ENCODE peak calls at places on chromosomes 11 and 22, in ten cellular contexts. J is dorsolateral prefrontal cortex; U is psoas muscle; H is IMR-90; F is mammary epithelial cell; D is upper lobe of right lung; M is endothelial cell of umbilical vein; W is CD8-positive, alpha-beta memory T cell; I is PC-3; K is OCI-LY7. S is an unnamed sample.
A peak's percentile ranks its signal among the peaks of the same experiment; 100 is the strongest.

GRCh38 chr11:48228761-48229160 is 12.2 kb downstream of the OR4B1 start:
- DNase-seq in M (no peak), I (no peak), W (no peak), K (no peak), F (no peak), J (no peak), D (no peak), H (no peak), U (no peak), S (no peak)

GRCh38 chr11:78391424-78391823 is 26.2 kb downstream of the GAB2 start:
- DNase-seq in F (no peak), U (no peak), W (no peak), K (no peak), D (no peak), I (no peak), J (no peak), M (no peak), H (no peak), S (no peak)

GRCh38 chr11:12182650-12183511 is 72.5 kb downstream of the MICAL2 start:
- DNase-seq in M (peak; percentile 89), I (peak; percentile 94), D (no peak), J (no peak), H (peak; percentile 98), F (peak; percentile 90), K (no peak), U (peak; percentile 40), W (no peak), S (no peak)

GRCh38 chr11:61961570-61962212 is 5.7 kb downstream of the FTH1 start:
- DNase-seq in K (no peak), I (peak; percentile 35), J (peak; percentile 81), F (peak; percentile 12), W (no peak), D (peak; percentile 57), U (peak; percentile 56), H (no peak), M (no peak), S (no peak)

GRCh38 chr11:79055866-79056632 is 384.8 kb downstream of the TENM4 start:
- DNase-seq in I (no peak), U (peak; percentile 34), W (no peak), M (no peak), H (peak; percentile 79), D (no peak), K (no peak), J (no peak), F (no peak), S (no peak)

GRCh38 chr11:45155058-45155551 is 8.7 kb downstream of the PRDM11 start:
- DNase-seq in H (peak; percentile 22), W (no peak), D (no peak), U (no peak), F (no peak), M (no peak), I (no peak), J (no peak), K (no peak), S (no peak)

GRCh38 chr11:46858920-46859531 is 12.9 kb upstream of the CKAP5 start:
- DNase-seq in I (no peak), K (no peak), M (no peak), J (no peak), F (no peak), W (no peak), H (no peak), U (peak; percentile 17), D (no peak), S (no peak)

GRCh38 chr11:3939651-3940190 is 84.3 kb downstream of the STIM1 start:
- DNase-seq in F (peak; percentile 12), M (no peak), I (no peak), H (peak; percentile 74), K (no peak), J (no peak), D (no peak), W (no peak), U (no peak), S (no peak)

GRCh38 chr11:41400124-41400523 is 59.3 kb downstream of the LRRC4C start:
- DNase-seq in F (no peak), J (no peak), W (no peak), H (no peak), K (no peak), M (no peak), U (no peak), D (no peak), I (no peak), S (no peak)

GRCh38 chr11:41398175-41398574 is 61.3 kb downstream of the LRRC4C start:
- DNase-seq in K (no peak), D (no peak), J (no peak), W (no peak), H (no peak), I (peak; percentile 3), U (no peak), F (no peak), M (no peak), S (no peak)

GRCh38 chr11:41392591-41392990 is 66.9 kb downstream of the LRRC4C start:
- DNase-seq in J (no peak), F (no peak), K (no peak), D (no peak), I (no peak), U (no peak), W (no peak), M (no peak), H (no peak), S (no peak)

GRCh38 chr11:41394562-41395160 is 64.8 kb downstream of the LRRC4C start:
- DNase-seq in W (no peak), J (no peak), F (no peak), U (no peak), D (no peak), M (no peak), K (no peak), I (no peak), H (no peak), S (no peak)
- H3K27ac ChIP-seq in W (no peak overlapping the region), J (no peak overlapping the region), F (no peak overlapping the region), U (no peak overlapping the region), D (no peak overlapping the region), M (no peak overlapping the region), K (no peak overlapping the region), I (no peak overlapping the region), H (no peak overlapping the region), S (no peak overlapping the region)

GRCh38 chr22:41700105-41700358 is 729 bp downstream of the MEI1 start:
- DNase-seq in F (no peak), W (no peak), U (no peak), I (no peak), J (no peak), H (no peak), M (no peak), D (no peak), K (no peak), S (no peak)
- H3K27ac ChIP-seq in F (no peak overlapping the region), W (no peak overlapping the region), U (no peak overlapping the region), I (no peak overlapping the region), J (no peak overlapping the region), H (no peak overlapping the region), M (no peak overlapping the region), D (no peak overlapping the region), K (no peak overlapping the region), S (no peak overlapping the region)

GRCh38 chr11:68031136-68031459 is 617 bp downstream of the NDUFS8 start:
- DNase-seq in U (no peak), W (no peak), K (no peak), I (no peak), H (no peak), M (no peak), D (peak; percentile 71), F (no peak), J (no peak), S (no peak)

GRCh38 chr11:68032997-68033707 is 2.7 kb downstream of the NDUFS8 start:
- DNase-seq in M (no peak), H (no peak), I (no peak), K (no peak), W (no peak), D (peak; percentile 64), F (no peak), J (no peak), U (peak; percentile 14), S (no peak)

GRCh38 chr11:68030318-68031135 is at the start of gene NDUFS8:
- DNase-seq in M (peak; percentile 100), D (peak; percentile 98), U (peak; percentile 97), W (peak; percentile 98), K (peak; percentile 99), I (peak; percentile 100), J (peak; percentile 97), H (peak; percentile 99), F (peak; percentile 99), S (peak; percentile 92)

GRCh38 chr11:68033708-68034045 is 3.2 kb downstream of the NDUFS8 start:
- DNase-seq in J (no peak), K (no peak), I (no peak), M (no peak), H (no peak), U (peak; percentile 58), W (no peak), D (peak; percentile 72), F (no peak), S (no peak)

DNA sequence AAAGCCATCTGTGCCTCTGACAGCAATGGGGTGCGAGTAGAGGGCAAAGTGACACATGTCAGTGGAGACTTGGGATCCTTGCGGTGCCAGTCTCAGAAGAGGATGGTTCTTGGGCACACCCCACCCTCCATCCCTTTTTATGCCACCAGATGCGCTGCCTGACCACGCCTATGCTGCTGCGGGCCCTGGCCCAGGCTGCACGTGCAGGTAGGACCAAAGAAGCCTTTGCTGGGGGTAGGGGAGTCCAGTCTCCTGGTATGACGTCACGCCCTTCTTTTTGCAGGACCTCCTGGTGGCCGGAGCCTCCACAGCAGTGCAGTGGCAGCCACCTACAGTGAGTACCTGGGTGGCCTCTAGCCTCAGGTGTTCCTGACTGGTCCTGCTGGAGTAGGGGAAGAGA is 1.5 kb downstream of the NDUFS8 start:
- DNase-seq in U (no peak), K (no peak), I (no peak), H (no peak), D (no peak), F (no peak), W (no peak), J (no peak), M (no peak), S (no peak)
- H3K27ac ChIP-seq in U (peak overlapping the region; percentile 89), K (no peak overlapping the region), I (no peak overlapping the region), H (no peak overlapping the region), D (no peak overlapping the region), F (no peak overlapping the region), W (no peak overlapping the region), J (no peak overlapping the region), M (no peak overlapping the region), S (no peak overlapping the region)

GRCh38 chr22:45159652-45160462 is 3.9 kb upstream of the NUP50 start:
- DNase-seq in K (no peak), I (peak; percentile 23), U (no peak), W (no peak), F (no peak), M (peak; percentile 66), J (no peak), H (peak; percentile 38), D (no peak), S (no peak)

GRCh38 chr22:45164217-45165123 is 745 bp downstream of the NUP50 start:
- DNase-seq in K (peak; percentile 38), H (no peak), I (no peak), D (peak; percentile 77), W (peak; percentile 18), J (no peak), M (peak; percentile 30), U (peak; percentile 37), F (peak; percentile 23), S (no peak)

GRCh38 chr22:45163074-45163416 is 680 bp upstream of the NUP50 start:
- DNase-seq in J (no peak), D (no peak), U (no peak), K (peak; percentile 52), I (peak; percentile 18), F (peak; percentile 50), M (no peak), W (no peak), H (peak; percentile 54), S (no peak)

GRCh38 chr22:45163417-45164216 is at the start of gene NUP50:
- DNase-seq in D (peak; percentile 98), H (peak; percentile 96), M (peak; percentile 98), F (peak; percentile 96), W (peak; percentile 97), U (peak; percentile 97), K (peak; percentile 98), I (peak; percentile 95), J (peak; percentile 85), S (peak; percentile 69)

GRCh38 chr22:45162531-45162930 is 1.2 kb upstream of the NUP50 start:
- DNase-seq in H (no peak), F (peak; percentile 26), J (no peak), U (no peak), I (no peak), D (no peak), M (peak; percentile 1), W (no peak), K (no peak), S (no peak)
- H3K27ac ChIP-seq in H (peak overlapping the region; percentile 80), F (peak overlapping the region; percentile 98), J (no peak overlapping the region), U (no peak overlapping the region), I (peak overlapping the region; percentile 99), D (peak overlapping the region; percentile 87), M (peak overlapping the region; percentile 85), W (no peak overlapping the region), K (peak overlapping the region; percentile 71), S (peak overlapping the region; percentile 100)

S was measured in epithelial cell of prostate.